ENCODE peak calls at places on chromosomes 12 and 14, in six cellular contexts. B is right lobe of liver; A is effector memory CD4-positive, alpha-beta T cell; W is uterus; G is brain microvascular endothelial cell; M is skeletal muscle cell. Y is an unnamed sample.

GRCh38 chr12:48818831-48819590 is 715 bp downstream of the CACNB3 start:
- DNase-seq in B (no peak), A (peak; percentile 16), W (peak; percentile 52), G (no peak), M (no peak), Y (no peak)

GRCh38 chr12:79911889-79912656 is 22.8 kb downstream of the PPP1R12A start:
- DNase-seq in B (no peak), A (no peak), W (no peak), G (peak; percentile 27), M (no peak), Y (no peak)

GRCh38 chr14:69314327-69314726 is 54.4 kb downstream of the GALNT16 start:
- DNase-seq in B (peak; percentile 16), A (no peak), W (peak; percentile 7), G (no peak), M (no peak), Y (no peak)

GRCh38 chr12:50103767-50104321 is at the start of gene GPD1:
- DNase-seq in B (peak; percentile 95), A (no peak), W (peak; percentile 62), G (no peak), M (no peak), Y (no peak)

GRCh38 chr14:90154110-90154509 is 92.3 kb downstream of the KCNK13 start:
- DNase-seq in B (no peak), A (no peak), W (no peak), G (no peak), M (no peak), Y (no peak)

GRCh38 chr14:69619007-69619406 is 7.6 kb downstream of the SUSD6 start:
- DNase-seq in B (no peak), A (no peak), W (no peak), G (no peak), M (no peak), Y (no peak)

GRCh38 chr14:85319998-85320397 is 209.9 kb upstream of the FLRT2 start:
- DNase-seq in B (no peak), A (no peak), W (no peak), G (peak; percentile 26), M (peak; percentile 56), Y (no peak)

GRCh38 chr14:72615511-72616121 is 278.3 kb downstream of the DPF3 start:
- DNase-seq in B (no peak), A (no peak), W (no peak), G (no peak), M (peak; percentile 41), Y (no peak)

GRCh38 chr12:96989916-96990315 is 82.9 kb downstream of the NEDD1 start:
- DNase-seq in B (no peak), A (no peak), W (no peak), G (no peak), M (no peak), Y (no peak)

GRCh38 chr12:45244561-45245348 is 28.9 kb downstream of the ANO6 start:
- DNase-seq in B (no peak), A (no peak), W (no peak), G (peak; percentile 52), M (no peak), Y (no peak)

GRCh38 chr12:79877246-79877645 is 57.7 kb downstream of the PPP1R12A start:
- DNase-seq in B (no peak), A (no peak), W (no peak), G (no peak), M (no peak), Y (no peak)

GRCh38 chr14:76780875-76781647 is 19.8 kb downstream of the VASH1 start:
- DNase-seq in B (no peak), A (no peak), W (no peak), G (no peak), M (no peak), Y (no peak)

GRCh38 chr14:67935371-67935770 is 115.8 kb downstream of the RAD51B start:
- DNase-seq in B (no peak), A (no peak), W (no peak), G (no peak), M (no peak), Y (no peak)

GRCh38 chr14:23053426-23053825 is 3.9 kb downstream of the CDH24 start:
- DNase-seq in B (no peak), A (no peak), W (no peak), G (no peak), M (no peak), Y (no peak)

GRCh38 chr14:37658174-37658573 is 62.7 kb downstream of the TTC6 start:
- DNase-seq in B (no peak), A (no peak), W (no peak), G (no peak), M (no peak), Y (no peak)

GRCh38 chr12:42568952-42569916 is 20.3 kb downstream of the PRICKLE1 start:
- DNase-seq in B (no peak), A (no peak), W (no peak), G (peak; percentile 32), M (no peak), Y (no peak)

GRCh38 chr12:121330692-121331091 is 21.5 kb downstream of the ANAPC5 start:
- DNase-seq in B (no peak), A (no peak), W (no peak), G (no peak), M (no peak), Y (no peak)

GRCh38 chr12:119772431-119772830 is 104.5 kb downstream of the PRKAB1 start:
- DNase-seq in B (no peak), A (no peak), W (no peak), G (peak; percentile 14), M (peak; percentile 21), Y (no peak)

GRCh38 chr12:57434517-57435223 is at the start of gene INHBC:
- DNase-seq in B (peak; percentile 96), A (no peak), W (peak; percentile 8), G (no peak), M (no peak), Y (no peak)

GRCh38 chr12:113980537-113981337 is 14.6 kb upstream of the RBM19 start:
- DNase-seq in B (peak; percentile 52), A (no peak), W (no peak), G (peak; percentile 24), M (peak; percentile 11), Y (no peak)

GRCh38 chr12:50638482-50638880 is 125.4 kb upstream of the ATF1 start:
- DNase-seq in B (no peak), A (no peak), W (no peak), G (no peak), M (no peak), Y (no peak)

GRCh38 chr12:108611884-108612415 is 14.1 kb upstream of the TMEM119 start:
- DNase-seq in B (no peak), A (peak; percentile 24), W (no peak), G (peak; percentile 71), M (peak; percentile 93), Y (peak; percentile 93)

GRCh38 chr12:11863988-11864387 is 206.8 kb upstream of the BCL2L14 start:
- DNase-seq in B (no peak), A (no peak), W (peak; percentile 38), G (no peak), M (no peak), Y (no peak)

GRCh38 chr12:11861864-11862600 is 208.7 kb upstream of the BCL2L14 start:
- DNase-seq in B (no peak), A (no peak), W (no peak), G (no peak), M (no peak), Y (no peak)

GRCh38 chr12:11862794-11863193 is 207.9 kb upstream of the BCL2L14 start:
- DNase-seq in B (no peak), A (no peak), W (peak; percentile 61), G (peak; percentile 78), M (no peak), Y (peak; percentile 79)

GRCh38 chr12:11861155-11861863 is 209.4 kb upstream of the BCL2L14 start:
- DNase-seq in B (no peak), A (no peak), W (no peak), G (no peak), M (no peak), Y (no peak)

GRCh38 chr12:11863478-11863906 is 207.2 kb upstream of the BCL2L14 start:
- DNase-seq in B (no peak), A (no peak), W (peak; percentile 49), G (no peak), M (no peak), Y (no peak)
- H3K4me3 ChIP-seq in B (no peak overlapping the region), A (no peak overlapping the region), W (no peak overlapping the region), G (no peak overlapping the region), M (no peak overlapping the region), Y (no peak overlapping the region)

GRCh38 chr12:124554429-124555029 is 12.9 kb downstream of the NCOR2 start:
- DNase-seq in B (no peak), A (no peak), W (no peak), G (no peak), M (no peak), Y (no peak)
- H3K4me3 ChIP-seq in B (no peak overlapping the region), A (peak overlapping the region; percentile 25), W (no peak overlapping the region), G (no peak overlapping the region), M (no peak overlapping the region), Y (no peak overlapping the region)

DNA sequence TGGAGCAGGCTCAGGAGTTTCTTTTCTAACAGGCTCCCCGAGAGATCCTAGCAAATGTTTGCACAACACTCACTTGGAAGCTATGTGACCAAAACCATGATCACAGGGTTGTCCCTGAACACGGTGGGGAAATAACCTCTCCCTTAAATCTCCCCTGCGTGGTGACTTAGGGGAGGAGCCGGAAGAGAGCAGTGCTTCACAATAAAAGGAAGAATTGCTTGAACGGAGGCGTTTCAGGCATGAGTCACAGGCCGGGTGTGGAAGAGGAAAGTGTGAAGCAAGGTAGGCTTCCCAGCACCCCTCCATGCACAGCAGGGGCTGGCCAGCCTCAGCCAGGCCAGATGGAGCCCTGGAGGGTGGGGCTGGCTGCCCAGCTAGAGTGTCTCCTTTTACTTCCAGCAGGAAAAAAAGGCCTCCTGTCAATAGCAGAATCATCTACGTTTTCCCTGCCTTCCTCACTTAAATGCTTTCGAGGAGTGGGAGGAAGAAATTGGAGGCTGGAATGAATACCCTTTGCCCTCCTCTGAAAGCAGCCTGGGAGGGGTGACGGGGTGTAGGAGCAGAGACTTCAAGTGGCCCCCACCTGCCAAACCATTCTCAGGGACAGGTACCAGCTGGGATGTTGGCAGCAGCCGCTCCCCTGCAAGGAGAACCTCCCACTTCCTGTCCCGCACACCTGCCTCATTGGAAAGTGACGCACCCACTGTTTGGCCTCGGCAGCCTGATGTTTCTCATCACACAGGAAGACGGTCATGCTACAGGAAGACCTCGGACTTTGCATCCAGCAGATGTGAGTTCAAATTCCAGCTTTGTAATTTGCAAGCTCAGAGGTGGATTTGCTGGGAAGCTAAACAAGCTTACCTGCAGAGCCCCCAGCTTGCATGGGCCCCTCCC is 30.1 kb upstream of the PPP2R5C start:
- DNase-seq in B (no peak), A (peak; percentile 78), W (peak; percentile 66), G (peak; percentile 64), M (peak; percentile 37), Y (peak; percentile 88)
- H3K4me3 ChIP-seq in B (no peak overlapping the region), A (peak overlapping the region; percentile 14), W (no peak overlapping the region), G (no peak overlapping the region), M (no peak overlapping the region), Y (peak overlapping the region; percentile 10)

DNA sequence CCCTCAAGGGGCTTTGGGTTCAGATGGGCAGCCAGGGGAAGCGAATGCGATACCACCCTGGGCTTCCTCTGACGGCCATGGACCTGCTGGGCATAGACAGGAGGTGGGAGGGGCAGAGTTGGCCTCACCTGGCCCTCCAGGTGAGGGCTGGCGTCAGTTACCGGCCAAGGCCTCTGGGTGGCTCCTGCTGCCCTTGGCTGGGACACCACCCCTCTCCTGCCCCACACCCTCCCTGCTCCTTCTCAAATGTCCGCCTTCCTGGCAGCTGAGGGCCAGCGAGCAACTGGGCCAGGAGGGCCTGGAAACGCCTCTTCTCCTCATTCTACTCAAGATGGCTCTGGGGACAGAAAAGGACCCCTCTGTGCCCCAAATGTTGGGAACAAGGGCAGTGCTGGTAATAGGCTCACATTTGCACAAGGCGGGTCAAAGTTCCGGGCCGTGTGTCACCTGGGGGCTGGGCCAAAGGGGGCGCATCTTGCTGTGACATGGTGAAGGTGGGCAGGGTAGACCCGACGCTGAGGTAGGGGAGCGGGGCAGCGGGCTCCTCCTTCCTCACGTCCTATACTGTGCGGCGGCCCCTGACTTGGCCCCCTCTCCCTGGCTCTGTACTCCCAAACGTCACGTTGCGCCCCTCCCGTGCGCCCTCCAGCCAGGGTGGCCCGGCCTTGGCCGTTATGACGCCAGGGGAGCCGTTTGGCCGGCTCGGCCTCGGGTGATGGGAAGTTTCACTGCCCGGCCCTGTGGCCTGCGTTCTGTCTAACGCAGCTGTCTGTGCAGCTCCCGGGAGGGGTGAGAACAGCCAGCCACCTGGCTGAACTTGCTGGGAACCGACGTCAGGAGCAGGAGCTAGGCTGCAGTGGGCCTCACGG is 18.1 kb upstream of the DLK1 start:
- DNase-seq in B (no peak), A (no peak), W (peak; percentile 57), G (no peak), M (peak; percentile 60), Y (no peak)
- H3K4me3 ChIP-seq in B (no peak overlapping the region), A (no peak overlapping the region), W (no peak overlapping the region), G (no peak overlapping the region), M (no peak overlapping the region), Y (no peak overlapping the region)

Y was measured in epithelial cell of proximal tubule.